ENCODE peak calls at places on chromosomes 2 and 18, in ten cellular contexts. O is nephron progenitor cell, C is AG09309, V is thoracic aorta, H is suprapubic skin, Z is GM12864, M is retinal pigment epithelial cell, I is endothelial cell, N is RWPE1, F is HFFc6. R is an unnamed sample.

GRCh38 chr2:15058015-15058414 is 425.5 kb downstream of the LRATD1 start:
- DNase-seq in C (no peak), F (no peak), H (no peak), Z (no peak), V (no peak), N (no peak), I (no peak), O (no peak), M (no peak), R (no peak)

GRCh38 chr2:29703336-29703735 is 218.1 kb downstream of the ALK start:
- DNase-seq in Z (no peak), O (no peak), V (no peak), I (no peak), H (no peak), F (no peak), M (no peak), C (no peak), N (no peak), R (no peak)

GRCh38 chr2:235688511-235689426 is 194.9 kb downstream of the AGAP1 start:
- DNase-seq in V (no peak), O (no peak), M (no peak), C (no peak), Z (no peak), H (no peak), I (no peak), N (no peak), F (no peak), R (no peak)

GRCh38 chr2:8036366-8036765 is 645.5 kb upstream of the ID2 start:
- DNase-seq in Z (no peak), M (no peak), V (no peak), N (no peak), H (no peak), F (no peak), C (no peak), O (no peak), I (no peak), R (no peak)

GRCh38 chr18:67239826-67240225 is 276.7 kb downstream of the DSEL start:
- DNase-seq in Z (no peak), I (no peak), M (no peak), O (no peak), N (no peak), V (no peak), F (no peak), H (no peak), C (no peak), R (no peak)

GRCh38 chr2:118032169-118033013 is 18.5 kb upstream of the CCDC93 start:
- DNase-seq in O (peak), I (peak), Z (no peak), F (peak), C (no peak), N (peak), H (no peak), V (no peak), M (no peak), R (no peak)

GRCh38 chr2:218286570-218287459 is 5.5 kb downstream of the TMBIM1 start:
- DNase-seq in Z (peak), H (peak), C (peak), V (peak), M (peak), F (peak), O (peak), I (peak), N (peak), R (no peak)

GRCh38 chr2:63975437-63976124 is 43.6 kb downstream of the VPS54 start:
- DNase-seq in H (no peak), C (no peak), Z (no peak), M (no peak), F (no peak), V (no peak), O (no peak), I (no peak), N (no peak), R (no peak)

GRCh38 chr2:200040251-200040650 is 84.9 kb downstream of the MAIP1 start:
- DNase-seq in H (no peak), I (no peak), F (no peak), N (no peak), O (no peak), Z (no peak), M (no peak), C (no peak), V (no peak), R (no peak)

GRCh38 chr2:182666674-182667320 is 49.3 kb upstream of the DNAJC10 start:
- DNase-seq in N (no peak), M (no peak), I (no peak), V (no peak), F (peak), Z (no peak), O (no peak), C (no peak), H (no peak), R (no peak)

GRCh38 chr2:182664212-182664611 is 51.8 kb upstream of the DNAJC10 start:
- DNase-seq in M (no peak), F (no peak), O (no peak), V (no peak), C (no peak), Z (no peak), H (no peak), I (no peak), N (no peak), R (no peak)

GRCh38 chr2:182667321-182667695 is 48.7 kb upstream of the DNAJC10 start:
- DNase-seq in I (no peak), N (no peak), V (no peak), O (no peak), F (no peak), M (no peak), H (no peak), C (no peak), Z (no peak), R (no peak)

GRCh38 chr2:182672471-182673165 is 43.4 kb upstream of the DNAJC10 start:
- DNase-seq in M (peak), F (peak), C (peak), O (no peak), N (peak), I (no peak), H (no peak), Z (no peak), V (no peak), R (no peak)

GRCh38 chr2:182668671-182669070 is 47.4 kb upstream of the DNAJC10 start:
- DNase-seq in V (no peak), O (no peak), F (no peak), C (no peak), I (no peak), H (no peak), M (no peak), N (no peak), Z (no peak), R (no peak)
- TF ChIP-seq CTCF in V (no peak), O (no peak), F (no peak), C (no peak), I (no peak), H (no peak), M (no peak), N (no peak), Z (no peak), R (no peak)

GRCh38 chr2:57450170-57450569 is 596.4 kb upstream of the VRK2 start:
- DNase-seq in C (no peak), Z (peak), N (no peak), O (no peak), M (no peak), H (no peak), I (no peak), F (no peak), V (no peak), R (no peak)

GRCh38 chr2:57448816-57449215 is 597.8 kb upstream of the VRK2 start:
- DNase-seq in H (no peak), O (no peak), I (no peak), F (no peak), C (no peak), Z (no peak), M (no peak), N (no peak), V (no peak), R (no peak)

GRCh38 chr2:57453929-57454328 is 592.7 kb upstream of the VRK2 start:
- DNase-seq in N (no peak), Z (no peak), M (no peak), O (no peak), C (no peak), I (no peak), F (no peak), H (no peak), V (no peak), R (no peak)
- TF ChIP-seq CTCF in N (no peak), Z (no peak), M (peak), O (peak), C (no peak), I (no peak), F (no peak), H (no peak), V (no peak), R (peak)

GRCh38 chr2:134783912-134784311 is 54.5 kb upstream of the ACMSD start:
- DNase-seq in Z (no peak), C (no peak), H (no peak), M (no peak), N (no peak), O (no peak), V (no peak), I (no peak), F (no peak), R (no peak)

GRCh38 chr2:134780977-134781376 is 57.4 kb upstream of the ACMSD start:
- DNase-seq in V (no peak), C (no peak), M (no peak), I (no peak), O (no peak), F (no peak), H (no peak), Z (no peak), N (no peak), R (no peak)

GRCh38 chr2:134785659-134786058 is 52.8 kb upstream of the ACMSD start:
- DNase-seq in M (no peak), V (no peak), C (no peak), O (no peak), H (no peak), Z (no peak), N (no peak), F (no peak), I (no peak), R (no peak)

GRCh38 chr2:134782107-134782506 is 56.3 kb upstream of the ACMSD start:
- DNase-seq in M (no peak), Z (no peak), H (no peak), O (no peak), N (no peak), F (no peak), I (no peak), C (no peak), V (no peak), R (no peak)

DNA sequence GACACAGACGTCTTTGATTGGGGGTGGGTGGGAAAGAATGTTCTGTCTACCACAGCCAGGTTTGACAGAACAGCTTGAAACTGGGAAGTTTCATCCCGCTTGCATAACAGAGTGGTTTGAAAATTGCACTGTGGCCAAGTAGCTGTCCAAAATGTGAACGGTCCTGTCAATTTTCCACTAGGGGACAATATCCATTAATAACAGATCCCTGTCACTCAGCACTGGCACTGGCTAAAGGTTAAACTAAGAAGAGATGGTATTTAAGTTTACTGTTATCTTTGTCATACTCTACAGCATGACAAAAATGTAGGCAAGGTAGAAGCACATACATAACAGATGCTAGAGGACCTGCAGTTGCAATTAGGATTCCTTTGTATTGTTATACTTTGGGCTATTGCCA is 55.6 kb upstream of the ACMSD start:
- DNase-seq in N (no peak), H (no peak), V (no peak), Z (peak), O (no peak), I (no peak), M (no peak), C (no peak), F (peak), R (no peak)
- TF ChIP-seq CTCF in N (no peak), H (no peak), V (no peak), Z (peak), O (peak), I (no peak), M (peak), C (no peak), F (peak), R (peak)

DNA sequence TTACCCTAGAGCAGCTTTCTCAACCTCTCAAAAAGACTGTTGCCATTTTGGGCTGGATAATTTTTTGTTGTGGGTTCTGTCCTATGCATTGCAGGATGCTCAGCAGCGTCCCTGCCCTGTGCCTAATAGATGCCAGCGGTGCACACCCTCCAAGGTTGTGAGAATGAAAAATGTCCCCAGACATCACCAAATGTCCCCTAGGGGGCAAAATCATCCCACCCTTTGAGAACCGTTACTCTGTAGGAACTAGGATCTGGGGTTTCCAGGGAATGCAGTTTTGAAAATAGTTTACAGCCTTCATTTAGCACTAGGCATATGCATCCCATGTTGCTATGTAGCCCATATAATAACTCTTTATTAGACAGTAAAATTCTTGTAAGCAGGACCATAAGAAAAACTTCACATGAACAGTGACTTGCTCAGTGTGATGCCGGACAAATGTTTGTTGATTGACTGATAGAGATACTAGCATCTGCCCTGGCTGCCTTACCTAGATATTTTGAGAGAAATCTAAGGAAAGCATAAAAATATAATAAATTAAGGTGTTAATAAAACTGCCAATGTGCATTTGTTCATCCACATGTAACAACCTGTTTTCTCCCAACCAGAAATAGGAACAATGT is 79.2 kb upstream of the EPC2 start:
- DNase-seq in I (peak), H (no peak), N (no peak), F (no peak), C (no peak), V (no peak), O (no peak), Z (no peak), M (no peak), R (no peak)
- TF ChIP-seq CTCF in I (peak), H (no peak), N (no peak), F (peak), C (peak), V (peak), O (peak), Z (peak), M (peak), R (no peak)

R was measured in type B pancreatic cell.